ENCODE peak calls at places on chromosomes 4 and X, in four cellular contexts. One of them, this sample, is unnamed.

GRCh38 chr4:61605971-61606370 is 405.8 kb downstream of the ADGRL3 start:
- DNase-seq in hepatocyte: no peak
- DNase-seq in HL-60: no peak
- DNase-seq in neural crest cell: no peak
- DNase-seq in this sample: no peak

GRCh38 chr4:52243367-52243766 is 192.3 kb downstream of the SPATA18 start:
- DNase-seq in hepatocyte: no peak
- DNase-seq in HL-60: no peak
- DNase-seq in neural crest cell: no peak
- DNase-seq in this sample: no peak

GRCh38 chrX:14607446-14607845 is 78.1 kb downstream of the GLRA2 start:
- DNase-seq in hepatocyte: no peak
- DNase-seq in HL-60: no peak
- DNase-seq in neural crest cell: no peak
- DNase-seq in this sample: no peak

GRCh38 chrX:105876658-105877057 is 54.3 kb downstream of the NRK start:
- DNase-seq in hepatocyte: peak
- DNase-seq in HL-60: no peak
- DNase-seq in neural crest cell: no peak
- DNase-seq in this sample: peak

GRCh38 chr4:155592568-155593343 is 73.9 kb upstream of the GUCY1A1 start:
- DNase-seq in hepatocyte: no peak
- DNase-seq in HL-60: no peak
- DNase-seq in neural crest cell: no peak
- DNase-seq in this sample: no peak

GRCh38 chr4:7781361-7781760 is 158.3 kb downstream of the AFAP1 start:
- DNase-seq in hepatocyte: no peak
- DNase-seq in HL-60: no peak
- DNase-seq in neural crest cell: no peak
- DNase-seq in this sample: no peak

GRCh38 chr4:125368684-125369083 is 53.9 kb downstream of the FAT4 start:
- DNase-seq in hepatocyte: peak
- DNase-seq in HL-60: no peak
- DNase-seq in neural crest cell: no peak
- DNase-seq in this sample: no peak

GRCh38 chr4:162016991-162017390 is 146.8 kb downstream of the FSTL5 start:
- DNase-seq in hepatocyte: no peak
- DNase-seq in HL-60: no peak
- DNase-seq in neural crest cell: no peak
- DNase-seq in this sample: no peak

GRCh38 chrX:116281106-116281505 is 110.6 kb downstream of the AGTR2 start:
- DNase-seq in hepatocyte: no peak
- DNase-seq in HL-60: no peak
- DNase-seq in neural crest cell: no peak
- DNase-seq in this sample: no peak

GRCh38 chr4:1296324-1297022 is 6.8 kb downstream of the MAEA start:
- DNase-seq in hepatocyte: no peak
- DNase-seq in HL-60: no peak
- DNase-seq in neural crest cell: no peak
- DNase-seq in this sample: peak

GRCh38 chr4:148235809-148236208 is 206.4 kb downstream of the NR3C2 start:
- DNase-seq in hepatocyte: no peak
- DNase-seq in HL-60: no peak
- DNase-seq in neural crest cell: no peak
- DNase-seq in this sample: no peak

DNA sequence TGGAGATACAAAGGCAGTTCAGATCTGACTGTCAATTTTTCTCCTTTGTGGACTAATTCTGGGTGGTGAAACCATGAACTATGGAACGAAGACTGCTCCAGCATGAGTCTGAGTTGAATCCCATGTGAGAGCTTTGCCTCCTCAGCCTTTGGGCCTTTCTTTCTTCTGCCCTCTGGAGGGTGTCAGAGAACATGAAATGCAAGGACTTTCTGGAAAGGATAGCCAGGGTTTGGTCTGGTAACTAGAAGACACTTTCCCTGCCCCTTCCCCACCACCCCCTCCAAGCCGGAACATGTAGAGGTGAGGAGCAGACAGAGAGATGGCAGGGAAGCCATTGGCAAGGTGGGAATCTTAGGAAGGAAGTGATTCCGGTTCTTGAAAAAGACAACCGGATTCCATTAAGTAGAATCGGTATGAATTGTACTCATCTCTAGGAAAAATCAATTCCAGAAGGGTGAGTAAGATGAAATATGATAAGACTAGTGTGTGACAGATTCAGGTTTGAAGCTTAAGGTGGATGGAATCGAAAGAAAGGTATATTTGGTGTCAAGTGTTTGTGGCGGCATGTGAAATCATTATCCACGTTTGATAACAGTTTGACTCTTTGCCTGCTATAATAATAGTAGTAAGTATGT is 19.0 kb downstream of the FHL1 start:
- DNase-seq in hepatocyte: peak
- DNase-seq in HL-60: no peak
- DNase-seq in neural crest cell: no peak
- DNase-seq in this sample: no peak
- TF ChIP-seq CTCF in hepatocyte: peak
- TF ChIP-seq CTCF in HL-60: no peak
- TF ChIP-seq CTCF in neural crest cell: no peak
- TF ChIP-seq CTCF in this sample: peak

GRCh38 chr4:184979461-184980124 is 38.7 kb upstream of the HELT start:
- DNase-seq in hepatocyte: no peak
- DNase-seq in HL-60: no peak
- DNase-seq in neural crest cell: no peak
- DNase-seq in this sample: no peak
- TF ChIP-seq CTCF in hepatocyte: no peak
- TF ChIP-seq CTCF in HL-60: no peak
- TF ChIP-seq CTCF in neural crest cell: no peak
- TF ChIP-seq CTCF in this sample: no peak

GRCh38 chrX:71128166-71128833 is 9.9 kb downstream of the MED12 start:
- DNase-seq in hepatocyte: no peak
- DNase-seq in HL-60: no peak
- DNase-seq in neural crest cell: no peak
- DNase-seq in this sample: no peak

GRCh38 chrX:71131510-71131909 is 13.1 kb downstream of the MED12 start:
- DNase-seq in hepatocyte: no peak
- DNase-seq in HL-60: no peak
- DNase-seq in neural crest cell: no peak
- DNase-seq in this sample: no peak

DNA sequence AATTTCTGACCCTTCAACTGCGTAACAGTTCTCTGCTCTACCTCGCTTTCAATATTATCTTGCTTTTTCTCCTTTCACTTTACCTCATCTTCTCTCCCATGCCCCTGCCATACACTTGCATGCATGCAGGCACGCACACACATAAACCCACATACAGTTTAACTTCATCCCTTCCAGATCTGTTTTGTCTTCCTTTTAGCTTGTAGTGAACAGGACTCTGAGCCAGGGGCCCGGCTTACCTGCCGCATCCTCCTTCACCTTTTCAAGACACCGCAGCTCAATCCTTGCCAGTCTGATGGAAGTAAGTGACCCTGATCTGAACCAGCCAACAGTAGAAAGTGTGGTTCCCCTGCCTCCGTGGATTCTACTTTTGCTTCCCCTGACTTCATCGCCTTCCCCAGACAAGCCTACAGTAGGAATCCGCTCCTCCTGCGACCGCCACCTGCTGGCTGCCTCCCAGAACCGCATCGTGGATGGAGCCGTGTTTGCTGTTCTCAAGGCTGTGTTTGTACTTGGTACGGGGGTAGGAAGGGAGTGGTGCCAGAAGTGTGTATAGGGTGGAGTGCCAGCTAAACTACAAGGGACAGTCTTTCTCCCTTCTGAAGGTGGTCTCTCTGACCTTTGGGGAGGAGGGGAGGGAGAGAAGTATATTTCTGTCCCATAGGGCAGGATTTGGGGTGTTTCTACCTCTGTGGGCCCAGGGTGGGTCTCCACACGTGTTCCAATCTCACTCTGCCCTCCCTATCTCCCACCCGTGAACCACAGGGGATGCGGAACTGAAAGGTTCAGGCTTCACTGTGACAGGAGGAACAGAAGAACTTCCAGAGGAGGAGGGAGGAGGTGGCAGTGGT is 10.7 kb downstream of the MED12 start:
- DNase-seq in hepatocyte: peak
- DNase-seq in HL-60: peak
- DNase-seq in neural crest cell: peak
- DNase-seq in this sample: peak
- TF ChIP-seq CTCF in hepatocyte: peak
- TF ChIP-seq CTCF in HL-60: peak
- TF ChIP-seq CTCF in neural crest cell: peak
- TF ChIP-seq CTCF in this sample: peak

GRCh38 chr4:167119392-167119791 is 114.9 kb downstream of the SPOCK3 start:
- DNase-seq in hepatocyte: no peak
- DNase-seq in HL-60: no peak
- DNase-seq in neural crest cell: no peak
- DNase-seq in this sample: no peak

GRCh38 chr4:167114416-167114971 is 119.8 kb downstream of the SPOCK3 start:
- DNase-seq in hepatocyte: no peak
- DNase-seq in HL-60: no peak
- DNase-seq in neural crest cell: no peak
- DNase-seq in this sample: no peak

GRCh38 chr4:167111622-167112021 is 122.7 kb downstream of the SPOCK3 start:
- DNase-seq in hepatocyte: no peak
- DNase-seq in HL-60: no peak
- DNase-seq in neural crest cell: no peak
- DNase-seq in this sample: no peak

DNA sequence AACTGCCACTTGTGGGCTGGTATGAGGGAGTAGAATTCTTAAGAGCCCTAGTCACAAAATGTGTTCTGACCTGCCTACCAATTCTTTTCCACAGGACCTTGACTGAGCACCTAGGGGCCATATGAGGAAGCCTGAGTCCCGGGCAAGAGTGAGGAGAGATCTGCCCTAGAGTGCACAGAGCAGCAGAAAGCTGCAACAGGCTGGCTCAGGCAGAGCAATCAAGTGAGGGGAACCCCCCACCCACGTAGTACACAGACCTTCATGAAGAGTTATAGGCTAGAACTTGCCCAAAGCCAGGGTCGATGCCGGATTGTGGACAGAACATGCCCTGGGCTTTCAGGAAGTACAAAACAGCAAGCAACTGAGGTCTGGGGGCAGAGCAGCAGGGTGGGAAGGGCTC is 117.0 kb downstream of the SPOCK3 start:
- DNase-seq in hepatocyte: no peak
- DNase-seq in HL-60: no peak
- DNase-seq in neural crest cell: no peak
- DNase-seq in this sample: no peak
- TF ChIP-seq CTCF in hepatocyte: no peak
- TF ChIP-seq CTCF in HL-60: no peak
- TF ChIP-seq CTCF in neural crest cell: no peak
- TF ChIP-seq CTCF in this sample: no peak

DNA sequence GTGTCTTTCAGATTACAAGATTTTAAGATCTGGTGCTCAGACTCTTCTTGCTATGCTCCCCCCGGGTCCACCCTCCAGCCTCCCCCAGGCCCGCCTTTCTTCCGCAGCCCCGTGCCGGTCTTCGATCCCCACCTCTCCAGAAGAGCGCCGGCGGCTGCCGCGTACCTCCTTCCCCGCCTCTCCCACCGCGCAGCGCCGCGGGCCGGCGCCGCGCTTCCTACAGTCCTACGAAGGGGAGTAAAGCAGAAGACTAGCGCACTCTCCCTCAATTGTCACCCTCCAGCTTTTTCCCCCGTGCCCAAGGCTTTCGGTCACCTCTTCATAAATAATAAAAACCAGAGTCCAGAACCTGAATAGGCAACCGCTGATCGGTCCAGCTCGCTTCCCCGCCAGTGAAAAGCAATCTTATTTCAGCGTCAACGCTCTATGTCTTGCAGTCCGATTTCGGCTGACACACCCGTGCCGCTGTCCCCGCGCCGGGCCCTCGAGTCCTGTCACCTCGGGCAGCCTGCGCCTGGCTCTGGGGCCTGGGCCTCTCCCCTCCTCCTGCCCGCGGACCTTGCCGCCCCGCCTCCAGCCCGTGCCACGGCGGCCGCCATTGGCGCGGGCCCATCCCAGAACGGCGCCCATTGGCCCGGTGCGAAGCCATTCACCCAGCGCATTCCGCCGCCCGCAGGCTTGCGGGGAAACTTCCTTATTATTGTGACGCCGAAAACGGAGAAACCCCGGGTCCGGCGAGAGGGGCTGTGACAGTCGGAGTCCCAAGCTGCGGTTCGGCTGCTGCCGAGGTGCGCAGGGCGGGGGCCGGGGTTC is at the start of gene HERC3:
- DNase-seq in hepatocyte: peak
- DNase-seq in HL-60: peak
- DNase-seq in neural crest cell: peak
- DNase-seq in this sample: peak
- TF ChIP-seq CTCF in hepatocyte: no peak
- TF ChIP-seq CTCF in HL-60: no peak
- TF ChIP-seq CTCF in neural crest cell: no peak
- TF ChIP-seq CTCF in this sample: no peak

DNA sequence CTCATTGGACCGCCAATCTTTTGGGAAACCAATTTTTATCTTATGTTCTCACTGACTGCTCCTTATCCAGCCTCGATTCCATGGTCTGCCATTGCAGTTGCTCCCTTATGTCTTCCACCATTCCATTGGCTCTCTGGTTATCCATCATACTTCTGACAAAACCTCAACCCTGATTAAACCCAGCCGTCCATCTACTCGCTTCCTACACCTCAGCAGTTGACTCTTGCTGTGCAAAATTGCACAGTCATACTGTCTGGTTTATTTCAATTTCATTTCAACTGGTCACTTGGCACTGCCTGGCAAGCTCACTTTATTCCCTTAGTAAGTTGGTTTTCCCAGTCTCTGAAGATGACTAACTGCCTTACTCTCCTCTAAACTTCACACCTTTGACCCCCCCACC is 26.2 kb downstream of the ARL9 start:
- DNase-seq in hepatocyte: no peak
- DNase-seq in HL-60: no peak
- DNase-seq in neural crest cell: no peak
- DNase-seq in this sample: no peak
- TF ChIP-seq CTCF in hepatocyte: no peak
- TF ChIP-seq CTCF in HL-60: no peak
- TF ChIP-seq CTCF in neural crest cell: no peak
- TF ChIP-seq CTCF in this sample: no peak